ENCODE peak calls at places on chromosomes 5 and 9, in four cellular contexts. R is natural killer cell, M is H54, C is A172. E is an unnamed sample.

GRCh38 chr9:93690618-93691017 is 114.2 kb downstream of the PHF2 start:
- DNase-seq in R (no peak), M (no peak), C (no peak), E (no peak)

GRCh38 chr9:112091805-112092204 is 83.3 kb downstream of the SUSD1 start:
- DNase-seq in R (no peak), M (no peak), C (no peak), E (no peak)

GRCh38 chr5:75571547-75571946 is 39.7 kb upstream of the ANKDD1B start:
- DNase-seq in R (no peak), M (no peak), C (no peak), E (no peak)

GRCh38 chr5:135046661-135047346 is 12.8 kb upstream of the PITX1 start:
- DNase-seq in R (no peak), M (no peak), C (no peak), E (no peak)

GRCh38 chr5:76163111-76163628 is 80.0 kb downstream of the SV2C start:
- DNase-seq in R (no peak), M (no peak), C (no peak), E (no peak)

GRCh38 chr5:112784726-112785125 is 47.0 kb downstream of the APC start:
- DNase-seq in R (no peak), M (no peak), C (no peak), E (no peak)

GRCh38 chr9:69204869-69205268 is 30.8 kb downstream of the TJP2 start:
- DNase-seq in R (no peak), M (no peak), C (no peak), E (no peak)

GRCh38 chr9:34576943-34577634 is 12.4 kb downstream of the CNTFR start:
- DNase-seq in R (no peak), M (no peak), C (no peak), E (no peak)

GRCh38 chr5:99258819-99259218 is 330.0 kb upstream of the CHD1 start:
- DNase-seq in R (no peak), M (no peak), C (no peak), E (no peak)

GRCh38 chr5:175384724-175385552 is 59.0 kb downstream of the DRD1 start:
- DNase-seq in R (no peak), M (no peak), C (no peak), E (no peak)

GRCh38 chr9:89523948-89524347 is 26.0 kb upstream of the SEMA4D start:
- DNase-seq in R (no peak), M (no peak), C (no peak), E (no peak)

GRCh38 chr9:134029248-134030226 is 4.3 kb downstream of the BRD3OS start:
- DNase-seq in R (no peak), M (no peak), C (no peak), E (no peak)

GRCh38 chr5:31029925-31030324 is 163.6 kb upstream of the CDH6 start:
- DNase-seq in R (no peak), M (no peak), C (no peak), E (no peak)

GRCh38 chr5:6096101-6096500 is 282.2 kb downstream of the MED10 start:
- DNase-seq in R (no peak), M (no peak), C (no peak), E (no peak)

GRCh38 chr9:109020982-109021511 is 7.7 kb upstream of the CTNNAL1 start:
- DNase-seq in R (no peak), M (no peak), C (no peak), E (no peak)

GRCh38 chr5:132327278-132327959 is 33.2 kb downstream of the SLC22A4 start:
- DNase-seq in R (no peak), M (no peak), C (no peak), E (no peak)

GRCh38 chr5:3200356-3200755 is 395.3 kb upstream of the IRX1 start:
- DNase-seq in R (no peak), M (no peak), C (no peak), E (no peak)

GRCh38 chr5:122776143-122776542 is 1.3 kb downstream of the SNX2 start:
- DNase-seq in R (no peak), M (no peak), C (no peak), E (no peak)

GRCh38 chr5:158502686-158503085 is 597.0 kb downstream of the EBF1 start:
- DNase-seq in R (no peak), M (no peak), C (no peak), E (no peak)

GRCh38 chr9:26744362-26744965 is 148.1 kb downstream of the CAAP1 start:
- DNase-seq in R (no peak), M (no peak), C (no peak), E (no peak)

GRCh38 chr9:137129089-137129455 is 9.9 kb upstream of the GRIN1 start:
- DNase-seq in R (no peak), M (no peak), C (no peak), E (no peak)

GRCh38 chr5:111061618-111062017 is 9.9 kb upstream of the TSLP start:
- DNase-seq in R (no peak), M (no peak), C (no peak), E (no peak)

GRCh38 chr5:132258102-132259060 is 885 bp downstream of the PDLIM4 start:
- DNase-seq in R (peak; percentile 14), M (no peak), C (no peak), E (no peak)

GRCh38 chr5:171640396-171640981 is 145.1 kb upstream of the SMIM23 start:
- DNase-seq in R (no peak), M (no peak), C (no peak), E (no peak)

GRCh38 chr5:58965677-58966414 is 383.0 kb downstream of the RAB3C start:
- DNase-seq in R (no peak), M (no peak), C (no peak), E (no peak)

GRCh38 chr5:68464424-68464823 is 248.9 kb downstream of the PIK3R1 start:
- DNase-seq in R (no peak), M (no peak), C (peak; percentile 62), E (no peak)

GRCh38 chr9:34267660-34268059 is 61.4 kb downstream of the KIF24 start:
- DNase-seq in R (no peak), M (peak; percentile 31), C (peak; percentile 54), E (no peak)

GRCh38 chr5:123460296-123460729 is 37.1 kb upstream of the CEP120 start:
- DNase-seq in R (no peak), M (peak; percentile 12), C (peak; percentile 75), E (no peak)

E was measured in activated B cell treated with CpG ODN at 0.5 μM for 24 hours.